ENCODE peak calls at places on chromosomes 2 and 18, in seven cellular contexts. C, Y, P, L, X, N and W are unnamed samples.

GRCh38 chr2:64325477-64325851 is 128.5 kb upstream of the LGALSL start:
- DNase-seq in C (peak; percentile 63), L (no peak), Y (no peak), X (no peak), N (no peak), P (no peak), W (no peak)

GRCh38 chr2:199936554-199936953 is 18.7 kb downstream of the TYW5 start:
- DNase-seq in N (no peak), X (no peak), L (no peak), P (no peak), Y (no peak), C (no peak), W (no peak)

GRCh38 chr18:74546751-74547530 is 12.6 kb downstream of the CNDP1 start:
- DNase-seq in Y (no peak), C (peak; percentile 37), X (no peak), N (peak; percentile 4), L (no peak), P (no peak), W (peak; percentile 28)

GRCh38 chr2:143758629-143759330 is 629.6 kb downstream of the ARHGAP15 start:
- DNase-seq in X (no peak), N (peak; percentile 16), C (peak; percentile 71), P (no peak), Y (no peak), L (no peak), W (no peak)

GRCh38 chr2:197081294-197081693 is 154.8 kb upstream of the PGAP1 start:
- DNase-seq in Y (no peak), N (no peak), L (no peak), X (no peak), C (no peak), P (no peak), W (no peak)

GRCh38 chr18:54684786-54685185 is 93.7 kb downstream of the DYNAP start:
- DNase-seq in N (peak; percentile 53), L (no peak), C (no peak), Y (no peak), P (no peak), X (no peak), W (no peak)

GRCh38 chr2:215528555-215528954 is 92.7 kb upstream of the FN1 start:
- DNase-seq in N (peak; percentile 100), C (peak; percentile 88), P (no peak), L (no peak), Y (no peak), X (no peak), W (no peak)

GRCh38 chr2:120964819-120965218 is 229.2 kb downstream of the GLI2 start:
- DNase-seq in Y (no peak), N (peak; percentile 70), L (no peak), P (no peak), X (no peak), C (no peak), W (no peak)

GRCh38 chr18:42446195-42446594 is 491.2 kb downstream of the PIK3C3 start:
- DNase-seq in P (no peak), Y (no peak), C (no peak), N (peak; percentile 98), X (no peak), L (no peak), W (no peak)

GRCh38 chr2:224309216-224309615 is 92.7 kb downstream of the FAM124B start:
- DNase-seq in Y (no peak), L (no peak), N (peak; percentile 93), X (no peak), P (no peak), C (no peak), W (no peak)

GRCh38 chr18:39198376-39198775 is 1632.8 kb upstream of the CELF4 start:
- DNase-seq in P (no peak), C (peak; percentile 86), N (peak; percentile 58), L (no peak), Y (no peak), X (no peak), W (no peak)

GRCh38 chr18:31317860-31318259 is at the start of gene DSG1:
- DNase-seq in X (no peak), C (peak; percentile 45), P (no peak), N (no peak), Y (no peak), L (no peak), W (no peak)

GRCh38 chr2:184611221-184612085 is 13.1 kb downstream of the ZNF804A start:
- DNase-seq in C (peak; percentile 43), Y (peak; percentile 42), P (peak; percentile 19), L (no peak), X (no peak), N (peak; percentile 4), W (peak; percentile 45)

GRCh38 chr18:41761329-41762028 is 193.6 kb upstream of the PIK3C3 start:
- DNase-seq in Y (no peak), X (peak; percentile 8), L (no peak), P (no peak), C (peak; percentile 93), N (peak; percentile 85), W (no peak)

GRCh38 chr2:67561411-67561965 is 164.4 kb downstream of the ETAA1 start:
- DNase-seq in N (peak; percentile 95), Y (no peak), C (peak; percentile 94), X (peak; percentile 75), P (no peak), L (peak; percentile 72), W (no peak)

GRCh38 chr18:79615586-79615985 is 64.0 kb upstream of the CTDP1 start:
- DNase-seq in X (no peak), P (no peak), N (no peak), L (no peak), C (no peak), Y (no peak), W (no peak)

GRCh38 chr2:218396688-218397501 is 2.8 kb upstream of the CTDSP1 start:
- DNase-seq in X (peak; percentile 23), Y (peak; percentile 82), P (no peak), C (peak; percentile 68), L (peak; percentile 87), N (peak; percentile 53), W (no peak)

GRCh38 chr2:133887676-133888040 is 319.4 kb upstream of the NCKAP5 start:
- DNase-seq in P (no peak), C (peak; percentile 74), N (no peak), X (no peak), L (no peak), Y (no peak), W (no peak)

GRCh38 chr2:99340669-99341236 is 3.6 kb downstream of the EIF5B start:
- DNase-seq in X (no peak), C (peak; percentile 69), N (no peak), Y (no peak), L (no peak), P (no peak), W (no peak)

GRCh38 chr2:99337931-99338580 is 867 bp downstream of the EIF5B start:
- DNase-seq in X (peak; percentile 8), L (no peak), N (peak; percentile 4), C (peak; percentile 39), Y (peak; percentile 44), P (no peak), W (no peak)

GRCh38 chr2:99336780-99337163 is 417 bp upstream of the EIF5B start:
- DNase-seq in C (no peak), L (no peak), Y (no peak), P (no peak), X (no peak), N (no peak), W (peak; percentile 48)

GRCh38 chr2:99337164-99337930 is at the start of gene EIF5B:
- DNase-seq in L (peak; percentile 97), N (peak; percentile 85), C (peak; percentile 97), P (peak; percentile 91), Y (peak; percentile 98), X (peak; percentile 91), W (peak; percentile 63)

DNA sequence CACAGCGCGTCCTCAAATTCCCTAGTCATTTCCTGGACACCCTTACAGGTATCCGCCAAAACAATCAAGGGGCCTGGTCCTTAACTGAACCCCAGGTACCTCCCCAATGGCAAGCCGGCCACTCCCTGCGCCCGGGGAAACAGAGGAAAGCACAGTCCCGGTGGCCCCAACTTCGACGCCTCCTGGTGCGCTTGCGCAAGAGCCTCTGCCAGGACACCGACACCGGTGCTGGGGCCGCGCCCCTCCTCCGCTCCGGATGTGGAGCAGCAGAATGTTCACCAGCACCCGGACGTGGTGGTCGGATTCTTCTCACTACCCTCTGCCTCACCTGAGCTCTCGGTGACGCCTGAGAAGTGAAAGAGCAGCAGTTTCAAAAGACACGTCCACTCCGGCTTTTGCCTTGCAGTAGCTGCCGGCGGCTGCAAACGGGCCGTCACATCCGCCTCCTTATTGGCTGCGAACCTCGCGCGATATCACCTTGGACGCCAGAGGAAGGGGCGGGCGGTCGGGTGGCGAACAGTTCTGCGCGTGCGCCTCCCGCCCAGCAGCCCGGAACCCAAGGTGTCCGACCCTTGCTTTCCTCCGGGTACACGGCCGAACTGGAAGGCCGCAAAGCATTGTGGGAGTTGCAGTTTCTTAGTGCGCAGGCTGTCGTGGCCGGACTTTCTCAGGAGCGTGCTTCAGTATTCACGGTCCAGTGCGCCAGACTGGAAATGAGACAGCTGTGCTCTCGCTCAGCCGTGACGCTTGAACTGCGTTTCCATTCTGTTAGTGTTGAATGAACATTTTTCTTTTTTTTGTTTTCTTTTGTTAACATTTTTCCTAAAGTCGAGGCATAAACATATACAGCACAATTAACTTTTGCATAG is at the start of gene TXNDC9:
- DNase-seq in X (peak; percentile 89), C (peak; percentile 100), P (peak; percentile 99), L (peak; percentile 98), Y (peak; percentile 100), N (peak; percentile 99), W (peak; percentile 98)
- H3K4me3 ChIP-seq in X (peak within 1 kb of the TSS; percentile 88), C (peak within 1 kb of the TSS; percentile 97), P (peak within 1 kb of the TSS; percentile 82), L (peak within 1 kb of the TSS; percentile 98), Y (peak within 1 kb of the TSS; percentile 86), N (peak within 1 kb of the TSS; percentile 95), W (peak within 1 kb of the TSS; percentile 90)

GRCh38 chr2:173681891-173682655 is 283.1 kb downstream of the SP3 start:
- DNase-seq in P (no peak), N (no peak), L (no peak), X (no peak), C (no peak), Y (no peak), W (no peak)
- H3K4me3 ChIP-seq in P (no peak overlapping the region), N (no peak overlapping the region), L (no peak overlapping the region), X (no peak overlapping the region), C (no peak overlapping the region), Y (no peak overlapping the region), W (no peak overlapping the region)

DNA sequence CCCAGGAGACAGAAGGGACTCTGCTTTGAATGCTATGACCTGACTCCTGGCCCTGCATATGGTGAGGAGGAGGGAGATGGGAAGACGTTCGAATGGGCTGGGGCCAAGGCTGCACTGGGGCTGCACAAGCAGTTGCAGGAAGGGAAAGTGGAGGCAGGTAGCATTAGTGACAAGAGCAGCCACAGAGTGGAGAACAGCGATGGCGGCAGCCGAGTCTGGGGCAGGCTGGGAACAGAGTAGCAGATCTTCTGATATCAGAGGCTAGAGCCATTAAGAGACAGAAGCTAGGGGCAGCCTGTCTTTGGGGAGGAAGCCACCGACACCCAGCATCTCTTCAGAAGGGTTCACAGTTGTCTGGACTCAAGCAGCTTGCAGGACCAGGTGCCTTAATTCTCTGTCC is 50.1 kb downstream of the ST3GAL5 start:
- DNase-seq in P (no peak), N (no peak), X (no peak), Y (no peak), C (no peak), L (peak; percentile 40), W (no peak)
- H3K4me3 ChIP-seq in P (no peak overlapping the region), N (no peak overlapping the region), X (no peak overlapping the region), Y (no peak overlapping the region), C (no peak overlapping the region), L (no peak overlapping the region), W (no peak overlapping the region)

DNA sequence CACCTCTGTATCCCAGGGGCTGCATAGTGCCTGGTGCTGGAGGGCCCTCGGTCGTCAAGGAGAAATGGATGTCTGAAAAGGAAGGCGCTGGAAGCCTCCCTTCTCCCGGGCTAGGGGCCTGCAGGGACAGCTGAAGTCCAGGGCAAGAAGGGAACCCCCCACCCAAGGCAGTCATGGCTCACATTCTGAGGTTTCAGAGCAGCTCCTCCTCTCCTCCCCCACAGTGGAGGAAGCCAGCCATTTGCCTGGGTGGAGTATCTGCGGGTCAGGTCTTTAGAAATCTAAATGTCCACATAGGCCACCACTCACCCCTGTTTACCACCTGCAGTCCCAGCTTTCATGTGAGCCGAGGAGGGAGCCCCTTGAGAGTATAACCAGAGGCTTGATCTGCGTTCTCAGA is 186.3 kb downstream of the SMAD7 start:
- DNase-seq in Y (no peak), P (no peak), X (no peak), N (no peak), C (no peak), L (no peak), W (no peak)
- H3K4me3 ChIP-seq in Y (no peak overlapping the region), P (no peak overlapping the region), X (no peak overlapping the region), N (no peak overlapping the region), C (no peak overlapping the region), L (no peak overlapping the region), W (no peak overlapping the region)